ENCODE peak calls at places on chromosomes 13 and 19, in nine cellular contexts. Q is GM10248; X is ascending aorta; C is stimulated activated CD4-positive, alpha-beta T cell treated with anti-CD3 and anti-CD28 coated beads, TNF-alpha, amount 100 ng/mL, for 1 hour; V is amygdala; W is ureter; P is nephron progenitor cell; M is AG09319; E is fibroblast of the conjunctiva. U is an unnamed sample.

GRCh38 chr19:15551183-15552004 is 43.1 kb downstream of the CYP4F22 start:
- DNase-seq in Q (peak), X (no peak), C (peak), V (no peak), W (no peak), P (peak), M (no peak), E (no peak), U (no peak)

GRCh38 chr19:29390742-29391141 is 135.1 kb upstream of the VSTM2B start:
- DNase-seq in Q (no peak), X (no peak), C (no peak), V (no peak), W (no peak), P (no peak), M (no peak), E (no peak), U (no peak)

GRCh38 chr19:47022541-47023447 is 3.2 kb downstream of the NPAS1 start:
- DNase-seq in Q (no peak), X (no peak), C (no peak), V (no peak), W (no peak), P (no peak), M (no peak), E (no peak), U (no peak)

GRCh38 chr13:25114220-25114619 is 18.3 kb downstream of the PABPC3 start:
- DNase-seq in Q (peak), X (no peak), C (no peak), V (peak), W (peak), P (peak), M (peak), E (peak), U (peak)

GRCh38 chr19:13347351-13347750 is 158.9 kb downstream of the CACNA1A start:
- DNase-seq in Q (no peak), X (no peak), C (no peak), V (no peak), W (no peak), P (no peak), M (no peak), E (no peak), U (no peak)

GRCh38 chr13:73254827-73255226 is 196.0 kb downstream of the KLF5 start:
- DNase-seq in Q (no peak), X (no peak), C (no peak), V (no peak), W (no peak), P (no peak), M (no peak), E (no peak), U (no peak)

GRCh38 chr13:26663801-26664200 is 96.8 kb downstream of the GPR12 start:
- DNase-seq in Q (no peak), X (no peak), C (no peak), V (no peak), W (no peak), P (no peak), M (no peak), E (no peak), U (no peak)

GRCh38 chr13:111076156-111077013 is 38.7 kb upstream of the ARHGEF7 start:
- DNase-seq in Q (no peak), X (no peak), C (no peak), V (no peak), W (no peak), P (no peak), M (no peak), E (no peak), U (no peak)

GRCh38 chr19:55702131-55702627 is 27.2 kb downstream of the EPN1 start:
- DNase-seq in Q (no peak), X (no peak), C (no peak), V (no peak), W (no peak), P (no peak), M (no peak), E (no peak), U (no peak)

GRCh38 chr13:111956261-111957151 is 110.4 kb upstream of the SOX1 start:
- DNase-seq in Q (no peak), X (no peak), C (no peak), V (no peak), W (no peak), P (no peak), M (no peak), E (no peak), U (no peak)

U was measured in fibroblast of gingiva.